ENCODE peak calls at places on chromosome 11, in five cellular contexts. H is keratinocyte, R is coronary artery, U is esophagus muscularis mucosa, Z is heart left ventricle. G is an unnamed sample.

GRCh38 chr11:98600103-98600502 is 420.6 kb upstream of the CNTN5 start:
- DNase-seq in Z (no peak), U (no peak), R (no peak), H (no peak), G (no peak)

GRCh38 chr11:12811861-12812260 is 137.6 kb downstream of the TEAD1 start:
- DNase-seq in U (no peak), R (no peak), Z (no peak), H (no peak), G (no peak)

GRCh38 chr11:112831969-112832368 is 129.3 kb upstream of the NCAM1 start:
- DNase-seq in Z (no peak), R (peak; percentile 59), H (no peak), U (no peak), G (no peak)

GRCh38 chr11:118437736-118438125 is 1.4 kb downstream of the KMT2A start:
- DNase-seq in Z (peak; percentile 25), U (no peak), H (no peak), R (peak; percentile 74), G (no peak)

GRCh38 chr11:124798991-124799383 is 1.2 kb downstream of the MSANTD2 start:
- DNase-seq in R (no peak), H (no peak), Z (no peak), U (no peak), G (no peak)

GRCh38 chr11:58059011-58059358 is 28.2 kb downstream of the OR6Q1 start:
- DNase-seq in R (no peak), U (peak; percentile 10), Z (no peak), H (peak; percentile 48), G (no peak)

GRCh38 chr11:129846508-129847335 is 31.1 kb downstream of the TMEM45B start:
- DNase-seq in Z (no peak), R (no peak), H (no peak), U (no peak), G (no peak)

GRCh38 chr11:8207080-8208000 is 38.5 kb upstream of the RIC3 start:
- DNase-seq in U (no peak), Z (no peak), R (peak; percentile 70), H (no peak), G (no peak)

GRCh38 chr11:27427183-27427980 is 45.2 kb downstream of the LGR4 start:
- DNase-seq in U (no peak), Z (no peak), R (no peak), H (no peak), G (no peak)

GRCh38 chr11:78833237-78833636 is 258.6 kb upstream of the NARS2 start:
- DNase-seq in Z (no peak), R (no peak), U (no peak), H (no peak), G (no peak)

GRCh38 chr11:87368876-87369480 is 331.2 kb downstream of the TMEM135 start:
- DNase-seq in R (no peak), Z (no peak), U (no peak), H (no peak), G (no peak)

GRCh38 chr11:34318111-34319037 is 39.4 kb downstream of the ABTB2 start:
- DNase-seq in U (no peak), Z (no peak), R (no peak), H (no peak), G (no peak)

GRCh38 chr11:34755671-34756070 is 134.8 kb downstream of the EHF start:
- DNase-seq in H (no peak), Z (no peak), U (peak; percentile 60), R (no peak), G (no peak)

GRCh38 chr11:108534274-108534882 is 36.2 kb upstream of the POGLUT3 start:
- DNase-seq in H (no peak), Z (no peak), U (no peak), R (no peak), G (no peak)

GRCh38 chr11:32713496-32713895 is 81.0 kb downstream of the CCDC73 start:
- DNase-seq in Z (no peak), U (no peak), H (no peak), R (no peak), G (no peak)

GRCh38 chr11:5204787-5205186 is 4.3 kb upstream of the OR51V1 start:
- DNase-seq in Z (no peak), R (no peak), U (no peak), H (no peak), G (no peak)

GRCh38 chr11:409600-410471 is 5.0 kb downstream of the SIGIRR start:
- DNase-seq in U (no peak), R (no peak), H (no peak), Z (no peak), G (no peak)

GRCh38 chr11:73971175-73971719 is 11.4 kb downstream of the UCP2 start:
- DNase-seq in R (no peak), H (no peak), U (no peak), Z (no peak), G (no peak)

GRCh38 chr11:82858556-82859091 is 41.6 kb downstream of the PRCP start:
- DNase-seq in R (no peak), H (no peak), U (no peak), Z (no peak), G (no peak)

GRCh38 chr11:12961615-12962014 is 47.5 kb upstream of the RASSF10 start:
- DNase-seq in R (no peak), U (no peak), H (no peak), Z (no peak), G (no peak)

GRCh38 chr11:68254421-68254820 is 17.4 kb downstream of the C11orf24 start:
- DNase-seq in R (no peak), H (no peak), U (no peak), Z (no peak), G (no peak)

GRCh38 chr11:123085497-123085896 is 23.6 kb upstream of the HSPA8 start:
- DNase-seq in R (no peak), Z (no peak), H (no peak), U (no peak), G (no peak)

DNA sequence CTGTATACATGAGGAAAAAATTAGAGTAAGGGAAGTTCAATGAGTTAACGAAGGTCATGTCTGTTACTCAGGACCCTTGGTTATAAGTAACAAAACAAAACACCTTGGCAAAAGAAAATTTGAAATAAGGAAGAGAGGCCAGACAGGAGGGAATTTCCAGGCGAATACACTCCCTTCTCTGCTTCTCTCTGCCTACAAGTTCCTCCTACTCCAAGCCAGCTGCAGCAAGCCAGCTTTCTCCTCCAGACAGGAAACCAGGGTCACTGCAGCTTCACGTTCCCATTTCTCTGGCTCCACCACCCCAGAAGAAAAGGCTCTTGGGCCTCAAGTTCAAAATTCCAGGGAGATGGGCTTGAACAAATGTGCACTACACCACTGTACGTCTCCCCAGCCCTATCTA is 27.8 kb downstream of the SMCO4 start:
- DNase-seq in R (no peak), Z (peak; percentile 26), U (no peak), H (no peak), G (no peak)
- H3K27ac ChIP-seq in R (no peak overlapping the region), Z (no peak overlapping the region), U (no peak overlapping the region), H (no peak overlapping the region), G (no peak overlapping the region)

GRCh38 chr11:93396356-93396755 is 65.8 kb downstream of the DEUP1 start:
- DNase-seq in H (no peak), U (no peak), Z (no peak), R (no peak), G (no peak)
- H3K27ac ChIP-seq in H (no peak overlapping the region), U (no peak overlapping the region), Z (no peak overlapping the region), R (no peak overlapping the region), G (no peak overlapping the region)

DNA sequence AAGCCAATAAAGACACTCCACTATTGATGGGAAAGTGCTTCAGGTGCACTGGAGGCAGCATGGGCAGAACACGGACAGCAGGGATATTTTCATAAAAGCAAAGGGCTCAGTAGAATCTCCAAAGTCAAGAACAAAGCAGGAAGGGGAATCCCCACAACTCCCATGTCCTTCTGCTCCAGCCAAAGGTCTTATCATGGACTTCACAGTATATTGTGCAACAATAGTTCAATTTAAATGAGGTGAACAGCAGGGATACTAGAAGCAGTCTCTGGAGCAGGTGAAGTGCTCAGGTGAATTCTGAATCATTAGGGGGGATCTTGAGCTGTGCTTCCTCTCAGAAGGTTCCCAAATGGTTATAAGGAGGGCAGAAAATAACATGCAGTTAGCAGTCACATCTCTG is 6.6 kb upstream of the OR2D2 start:
- DNase-seq in R (no peak), H (no peak), U (no peak), Z (no peak), G (no peak)
- H3K27ac ChIP-seq in R (no peak overlapping the region), H (no peak overlapping the region), U (no peak overlapping the region), Z (no peak overlapping the region), G (no peak overlapping the region)

DNA sequence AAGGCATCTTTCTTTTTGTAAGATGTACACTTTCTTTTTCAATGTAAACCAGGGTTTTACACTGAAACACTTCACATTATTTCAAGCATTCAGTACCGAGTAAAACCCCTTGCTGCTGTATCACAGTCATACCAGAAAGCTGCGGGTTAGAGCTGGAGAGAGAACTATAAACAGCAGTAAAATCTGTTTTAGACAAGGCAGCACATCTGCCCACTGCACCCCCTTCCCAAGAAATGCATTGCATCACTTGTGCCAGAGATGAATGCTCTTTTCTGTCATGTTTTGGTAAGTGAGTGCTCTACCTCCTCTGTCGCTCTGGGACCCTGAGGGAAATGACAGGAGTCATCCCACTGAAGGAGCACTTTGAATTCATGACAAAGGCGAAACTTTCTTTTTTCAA is 107.3 kb downstream of the MAML2 start:
- DNase-seq in R (no peak), H (no peak), Z (no peak), U (no peak), G (no peak)
- H3K27ac ChIP-seq in R (peak overlapping the region; percentile 14), H (no peak overlapping the region), Z (no peak overlapping the region), U (peak overlapping the region; percentile 55), G (no peak overlapping the region)